ENCODE peak calls at places on chromosomes 5 and 9, in five cellular contexts. X, L, B, R and N are unnamed samples.

GRCh38 chr5:150219142-150219541 is 29.3 kb downstream of the SLC6A7 start:
- DNase-seq in X (no peak), L (no peak), B (no peak), R (no peak), N (no peak)

GRCh38 chr9:26669641-26670040 is 223.0 kb downstream of the CAAP1 start:
- DNase-seq in X (no peak), L (no peak), B (no peak), R (no peak), N (no peak)

GRCh38 chr5:154206291-154206690 is 15.8 kb downstream of the GALNT10 start:
- DNase-seq in X (no peak), L (no peak), B (no peak), R (no peak), N (no peak)

GRCh38 chr5:64497390-64497789 is 8.4 kb upstream of the RGS7BP start:
- DNase-seq in X (no peak), L (no peak), B (no peak), R (no peak), N (no peak)

GRCh38 chr5:149924481-149924880 is 20.1 kb downstream of the PDE6A start:
- DNase-seq in X (no peak), L (no peak), B (no peak), R (no peak), N (no peak)

GRCh38 chr5:62901001-62901400 is 322.4 kb downstream of the LRRC70 start:
- DNase-seq in X (no peak), L (no peak), B (no peak), R (no peak), N (no peak)

GRCh38 chr5:174324680-174325079 is 279.2 kb downstream of the NSG2 start:
- DNase-seq in X (no peak), L (no peak), B (no peak), R (no peak), N (no peak)

GRCh38 chr9:4366649-4367330 is 66.9 kb upstream of the GLIS3 start:
- DNase-seq in X (peak), L (peak), B (peak), R (peak), N (no peak)

GRCh38 chr5:154273028-154273617 is 82.6 kb downstream of the GALNT10 start:
- DNase-seq in X (peak), L (no peak), B (no peak), R (no peak), N (no peak)

GRCh38 chr5:88686077-88686541 is 196.9 kb downstream of the MEF2C start:
- DNase-seq in X (no peak), L (no peak), B (no peak), R (no peak), N (no peak)